ENCODE peak calls at places on chromosome 19, in nine cellular contexts. E is left ventricle myocardium inferior, Q is tibial nerve, P is endodermal cell, K is cardiac muscle cell, M is pancreas, Z is dorsolateral prefrontal cortex, G is GM23338, T is transverse colon. C is an unnamed sample.
A peak's percentile ranks its signal among the peaks of the same experiment; 100 is the strongest.

GRCh38 chr19:35216833-35217707 is 11.5 kb downstream of the FAM187B start:
- DNase-seq in T (peak; percentile 65), M (no peak), P (peak; percentile 68), Q (peak; percentile 83), K (no peak), G (peak; percentile 60), Z (no peak), E (no peak), C (no peak)

GRCh38 chr19:4717966-4718701 is 5.5 kb downstream of the DPP9 start:
- DNase-seq in K (no peak), Q (no peak), T (no peak), M (no peak), G (no peak), Z (no peak), E (no peak), P (no peak), C (no peak)

GRCh38 chr19:33535176-33535575 is 13.6 kb upstream of the PEPD start:
- DNase-seq in M (no peak), P (no peak), Z (no peak), K (peak; percentile 8), E (no peak), T (no peak), G (no peak), Q (no peak), C (no peak)

GRCh38 chr19:4061683-4062575 is 4.8 kb downstream of the ZBTB7A start:
- DNase-seq in T (peak; percentile 90), G (peak; percentile 62), P (no peak), K (no peak), E (no peak), Z (peak; percentile 91), Q (no peak), M (peak; percentile 80), C (no peak)

GRCh38 chr19:33311326-33311682 is 9.0 kb upstream of the CEBPA start:
- DNase-seq in E (no peak), Z (no peak), G (no peak), P (peak; percentile 55), Q (no peak), M (peak; percentile 79), T (peak; percentile 60), K (no peak), C (no peak)

GRCh38 chr19:33553530-33554310 is 32.1 kb upstream of the PEPD start:
- DNase-seq in P (no peak), K (no peak), G (no peak), T (no peak), Z (no peak), Q (no peak), M (peak; percentile 28), E (no peak), C (no peak)

GRCh38 chr19:10868872-10869547 is 2.3 kb upstream of the CARM1 start:
- DNase-seq in K (no peak), T (no peak), E (no peak), M (no peak), Q (no peak), P (peak; percentile 42), Z (no peak), G (no peak), C (no peak)

GRCh38 chr19:4375620-4376228 is 24.6 kb downstream of the SH3GL1 start:
- DNase-seq in Z (no peak), E (no peak), T (peak; percentile 38), G (peak; percentile 64), P (peak; percentile 79), Q (no peak), K (peak; percentile 86), M (no peak), C (peak; percentile 19)

GRCh38 chr19:2787115-2787514 is 1.8 kb downstream of the THOP1 start:
- DNase-seq in T (no peak), G (no peak), M (no peak), Q (no peak), P (no peak), Z (no peak), K (no peak), E (no peak), C (no peak)

GRCh38 chr19:3039641-3040077 is 10.6 kb upstream of the TLE2 start:
- DNase-seq in M (no peak), Z (no peak), E (no peak), P (peak; percentile 70), K (no peak), T (no peak), G (peak; percentile 45), Q (no peak), C (peak; percentile 2)

GRCh38 chr19:5352229-5352763 is 11.7 kb upstream of the PTPRS start:
- DNase-seq in G (peak; percentile 68), T (no peak), E (no peak), M (no peak), Z (no peak), Q (no peak), P (peak; percentile 64), K (peak; percentile 26), C (no peak)

GRCh38 chr19:3684817-3685410 is 15.4 kb downstream of the PIP5K1C start:
- DNase-seq in T (no peak), P (no peak), K (no peak), Z (no peak), M (no peak), E (no peak), G (no peak), Q (no peak), C (no peak)

DNA sequence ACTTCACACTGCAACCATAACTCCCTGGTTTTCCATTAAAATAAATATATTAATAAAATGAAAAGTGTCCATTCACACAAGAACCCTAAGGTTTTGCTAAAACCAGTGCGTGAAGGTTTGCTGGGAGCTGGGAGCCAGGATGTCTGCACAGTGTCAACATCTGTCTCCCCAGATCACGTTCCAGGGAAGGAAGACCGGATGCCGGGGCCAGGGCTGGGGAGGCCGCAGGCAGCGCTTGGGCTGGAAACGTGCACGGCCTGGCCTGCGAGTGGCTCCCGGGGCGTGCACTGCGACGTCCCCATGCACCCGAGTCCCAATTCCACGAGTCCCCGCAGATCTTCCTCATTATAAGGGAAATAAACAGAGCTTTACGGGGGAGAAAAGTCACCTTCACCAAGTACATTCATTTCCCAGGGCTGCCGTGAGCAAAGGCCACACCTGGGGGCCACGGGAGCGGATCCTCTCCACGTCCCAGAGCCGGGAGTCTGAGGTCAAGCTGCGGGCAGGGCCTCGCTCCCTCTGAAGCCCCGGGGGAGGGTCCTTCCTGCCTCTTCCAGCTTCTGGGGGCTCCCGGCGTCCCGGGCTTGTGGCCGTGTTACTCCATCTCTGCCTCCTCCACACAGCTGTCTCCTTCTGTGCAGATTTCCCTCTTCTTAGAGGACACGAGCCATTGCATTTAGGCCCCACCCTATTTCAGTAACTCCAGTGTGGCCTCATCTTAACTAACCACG is 12.9 kb downstream of the SHC2 start:
- DNase-seq in T (peak; percentile 17), M (no peak), Z (no peak), E (no peak), G (no peak), K (peak; percentile 56), P (no peak), Q (no peak), C (no peak)
- H3K27ac ChIP-seq in T (peak overlapping the region; percentile 60), M (no peak overlapping the region), Z (no peak overlapping the region), E (peak overlapping the region; percentile 63), G (no peak overlapping the region), K (peak overlapping the region; percentile 7), P (no peak overlapping the region), Q (no peak overlapping the region), C (no peak overlapping the region)

GRCh38 chr19:46718934-46719551 is 2.1 kb upstream of the PRKD2 start:
- DNase-seq in Q (no peak), E (no peak), K (no peak), G (no peak), M (no peak), Z (no peak), P (peak; percentile 39), T (no peak), C (no peak)

GRCh38 chr19:46719629-46720515 is 3.0 kb upstream of the PRKD2 start:
- DNase-seq in E (no peak), G (no peak), K (no peak), M (no peak), Q (no peak), P (no peak), T (no peak), Z (no peak), C (no peak)

GRCh38 chr19:46717716-46718143 is 816 bp upstream of the PRKD2 start:
- DNase-seq in G (no peak), Z (no peak), P (no peak), Q (no peak), M (no peak), E (no peak), K (no peak), T (no peak), C (no peak)

GRCh38 chr19:46717034-46717715 is at the start of gene PRKD2:
- DNase-seq in T (peak; percentile 94), Z (peak; percentile 37), Q (peak; percentile 89), K (peak; percentile 87), G (peak; percentile 95), P (peak; percentile 98), M (peak; percentile 99), E (peak; percentile 95), C (peak; percentile 53)

GRCh38 chr19:46718157-46718933 is 1.4 kb upstream of the PRKD2 start:
- DNase-seq in T (peak; percentile 76), M (peak; percentile 56), Q (no peak), E (no peak), G (peak; percentile 73), K (peak; percentile 41), Z (no peak), P (peak; percentile 60), C (no peak)
- H3K27ac ChIP-seq in T (peak overlapping the region; percentile 96), M (peak overlapping the region; percentile 66), Q (peak overlapping the region; percentile 96), E (peak overlapping the region; percentile 90), G (peak overlapping the region; percentile 63), K (no peak overlapping the region), Z (no peak overlapping the region), P (no peak overlapping the region), C (peak overlapping the region; percentile 8)

DNA sequence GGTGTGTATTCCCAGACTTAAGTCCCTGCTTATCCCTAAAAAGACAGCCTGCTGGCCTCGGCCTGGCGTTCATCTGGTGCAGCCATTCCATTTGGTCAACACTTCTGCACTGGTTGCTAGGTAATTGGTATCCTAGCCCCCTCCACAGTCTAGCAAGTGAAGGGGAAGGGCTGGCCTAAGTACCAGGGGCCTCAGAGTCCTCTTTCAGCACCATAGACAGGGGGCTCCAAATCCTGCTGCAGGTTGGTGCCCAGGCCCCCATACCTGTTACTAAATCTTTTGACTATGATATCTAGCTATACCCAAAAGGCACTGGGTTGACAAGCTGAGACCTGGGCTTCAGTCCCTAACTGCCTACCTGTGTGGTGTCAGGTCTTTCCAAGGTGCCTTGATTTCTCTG is 4.0 kb upstream of the CCDC97 start:
- DNase-seq in E (no peak), T (no peak), M (no peak), P (no peak), Z (no peak), K (no peak), G (no peak), Q (no peak), C (no peak)
- H3K27ac ChIP-seq in E (no peak overlapping the region), T (peak overlapping the region; percentile 95), M (no peak overlapping the region), P (no peak overlapping the region), Z (no peak overlapping the region), K (peak overlapping the region; percentile 76), G (no peak overlapping the region), Q (peak overlapping the region; percentile 64), C (no peak overlapping the region)

DNA sequence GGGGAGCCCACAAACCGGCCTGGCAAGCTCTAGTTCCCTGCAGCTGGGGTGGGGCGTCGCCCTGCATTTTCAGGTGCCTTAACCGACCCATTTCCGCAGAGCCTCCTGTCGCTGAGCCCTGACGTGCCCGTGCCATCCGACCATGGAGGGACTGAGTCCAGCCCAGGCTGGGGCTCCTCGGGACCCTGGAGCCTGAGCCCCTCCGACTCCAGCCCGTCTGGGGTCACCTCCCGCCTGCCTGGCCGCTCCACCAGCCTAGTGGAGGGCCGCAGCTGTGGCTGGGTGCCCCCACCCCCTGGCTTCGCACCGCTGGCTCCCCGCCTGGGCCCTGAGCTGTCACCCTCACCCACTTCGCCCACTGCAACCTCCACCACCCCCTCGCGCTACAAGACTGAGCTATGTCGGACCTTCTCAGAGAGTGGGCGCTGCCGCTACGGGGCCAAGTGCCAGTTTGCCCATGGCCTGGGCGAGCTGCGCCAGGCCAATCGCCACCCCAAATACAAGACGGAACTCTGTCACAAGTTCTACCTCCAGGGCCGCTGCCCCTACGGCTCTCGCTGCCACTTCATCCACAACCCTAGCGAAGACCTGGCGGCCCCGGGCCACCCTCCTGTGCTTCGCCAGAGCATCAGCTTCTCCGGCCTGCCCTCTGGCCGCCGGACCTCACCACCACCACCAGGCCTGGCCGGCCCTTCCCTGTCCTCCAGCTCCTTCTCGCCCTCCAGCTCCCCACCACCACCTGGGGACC is 1.2 kb downstream of the ZFP36 start:
- DNase-seq in P (peak; percentile 58), E (peak; percentile 56), M (peak; percentile 76), K (peak; percentile 50), Q (no peak), Z (no peak), T (peak; percentile 82), G (peak; percentile 59), C (no peak)
- H3K27ac ChIP-seq in P (no peak overlapping the region), E (peak overlapping the region; percentile 99), M (peak overlapping the region; percentile 98), K (no peak overlapping the region), Q (peak overlapping the region; percentile 99), Z (peak overlapping the region; percentile 87), T (peak overlapping the region; percentile 98), G (peak overlapping the region; percentile 60), C (peak overlapping the region; percentile 95)